ENCODE peak calls at places on chromosome 21, in six cellular contexts. G, L, S, P, O and D are unnamed samples.

GRCh38 chr21:39938086-39938611 is 70.9 kb downstream of the PCP4 start:
- DNase-seq in O (no peak), P (no peak), L (no peak), G (no peak), S (no peak), D (no peak)

GRCh38 chr21:38139380-38140168 is 117.2 kb upstream of the KCNJ15 start:
- DNase-seq in G (peak; percentile 62), O (peak; percentile 45), P (no peak), L (no peak), S (no peak), D (no peak)

GRCh38 chr21:38067086-38067739 is 151.0 kb upstream of the KCNJ6 start:
- DNase-seq in L (no peak), O (no peak), P (no peak), G (no peak), S (no peak), D (peak; percentile 26)

GRCh38 chr21:37445228-37445627 is 78.7 kb downstream of the DYRK1A start:
- DNase-seq in P (no peak), S (no peak), L (no peak), G (peak; percentile 62), O (no peak), D (no peak)

GRCh38 chr21:38819719-38820147 is 14.0 kb downstream of the ETS2 start:
- DNase-seq in S (no peak), P (peak; percentile 58), G (peak; percentile 77), L (no peak), O (peak; percentile 61), D (no peak)

GRCh38 chr21:25402134-25402957 is 204.9 kb downstream of the MRPL39 start:
- DNase-seq in S (no peak), P (no peak), L (no peak), G (no peak), O (no peak), D (no peak)

GRCh38 chr21:42542596-42542995 is 28.9 kb downstream of the SLC37A1 start:
- DNase-seq in P (no peak), G (no peak), S (peak; percentile 11), L (no peak), O (no peak), D (no peak)

GRCh38 chr21:26123012-26123411 is 47.6 kb downstream of the APP start:
- DNase-seq in P (no peak), G (peak; percentile 59), L (no peak), O (no peak), S (no peak), D (no peak)

GRCh38 chr21:36728371-36729111 is 29.6 kb downstream of the SIM2 start:
- DNase-seq in L (no peak), G (no peak), S (no peak), O (no peak), P (peak; percentile 23), D (no peak)

GRCh38 chr21:36456714-36457399 is 23.1 kb downstream of the CLDN14 start:
- DNase-seq in O (no peak), P (no peak), S (no peak), G (no peak), L (no peak), D (no peak)

GRCh38 chr21:37670883-37671282 is 245.4 kb downstream of the KCNJ6 start:
- DNase-seq in P (no peak), O (no peak), S (no peak), L (no peak), G (peak; percentile 8), D (no peak)

GRCh38 chr21:39527664-39528381 is 76.1 kb downstream of the SH3BGR start:
- DNase-seq in G (no peak), O (peak; percentile 20), L (no peak), S (no peak), P (peak; percentile 74), D (no peak)

GRCh38 chr21:37074195-37074510 is 1.1 kb downstream of the TTC3 start:
- DNase-seq in L (peak; percentile 27), G (no peak), P (no peak), O (no peak), S (no peak), D (no peak)

GRCh38 chr21:23452384-23453083 is 2154.7 kb downstream of the MRPL39 start:
- DNase-seq in G (no peak), O (peak; percentile 39), S (no peak), L (no peak), P (no peak), D (no peak)

GRCh38 chr21:19286901-19287300 is 883.3 kb upstream of the TMPRSS15 start:
- DNase-seq in S (no peak), O (no peak), L (no peak), P (no peak), G (no peak), D (no peak)

GRCh38 chr21:17045214-17045835 is 467.5 kb upstream of the CXADR start:
- DNase-seq in L (no peak), O (peak; percentile 11), S (no peak), P (no peak), G (peak; percentile 15), D (no peak)
- TF ChIP-seq CTCF in L (peak; percentile 43), O (peak; percentile 50), S (peak; percentile 53), P (peak; percentile 7), G (peak; percentile 47), D (no peak)

GRCh38 chr21:45253180-45253579 is 34.5 kb downstream of the POFUT2 start:
- DNase-seq in S (no peak), L (no peak), G (peak; percentile 39), P (no peak), O (no peak), D (no peak)

GRCh38 chr21:45256021-45256911 is 31.4 kb downstream of the POFUT2 start:
- DNase-seq in L (no peak), G (no peak), P (no peak), O (no peak), S (no peak), D (no peak)

GRCh38 chr21:45255381-45256020 is 32.2 kb downstream of the POFUT2 start:
- DNase-seq in G (no peak), P (no peak), S (no peak), O (no peak), L (no peak), D (no peak)

GRCh38 chr21:45253633-45254556 is 33.8 kb downstream of the POFUT2 start:
- DNase-seq in G (no peak), P (no peak), S (no peak), O (no peak), L (no peak), D (no peak)

GRCh38 chr21:45254557-45254930 is 33.2 kb downstream of the POFUT2 start:
- DNase-seq in L (no peak), G (no peak), P (no peak), S (no peak), O (no peak), D (no peak)
- H3K27me3 ChIP-seq in L (peaks cover 29% of the 10 kb centered on the region), G (peaks cover 24% of the 10 kb centered on the region), P (peaks cover 68% of the 10 kb centered on the region), S (peaks cover 20% of the 10 kb centered on the region), O (no peaks in the 10 kb centered on the region), D (peaks cover 13% of the 10 kb centered on the region)

DNA sequence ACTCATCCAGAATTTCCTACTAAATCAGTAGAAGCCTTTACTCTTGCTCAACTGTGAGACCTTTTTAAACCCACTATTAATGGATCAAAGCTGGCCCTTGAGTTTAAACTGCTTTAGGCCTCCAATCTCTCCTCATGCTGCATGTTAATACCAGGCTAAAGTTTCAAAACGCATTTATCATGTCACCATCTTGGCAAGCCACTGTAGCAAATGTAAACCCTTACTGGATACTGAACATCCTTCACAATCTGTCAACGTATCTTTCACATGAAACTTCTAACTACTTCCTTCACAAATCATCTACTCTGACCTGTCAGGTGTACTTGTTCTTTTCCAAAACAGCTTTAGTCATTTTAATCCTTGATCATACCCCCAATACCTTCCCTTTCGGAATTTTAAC is 3.0 kb downstream of the PAXBP1 start:
- DNase-seq in L (no peak), P (no peak), O (no peak), G (peak; percentile 8), S (no peak), D (no peak)
- H3K4me1 ChIP-seq in L (peaks cover 41% of the 10 kb centered on the region), P (peaks cover 33% of the 10 kb centered on the region), O (peaks cover 28% of the 10 kb centered on the region), G (no peaks in the 10 kb centered on the region), S (peaks cover 2% of the 10 kb centered on the region), D (peaks cover 34% of the 10 kb centered on the region)

GRCh38 chr21:44508426-44508710 is 31.6 kb downstream of the KRTAP10-1 start:
- DNase-seq in O (no peak), P (no peak), S (peak; percentile 43), L (no peak), G (no peak), D (no peak)

GRCh38 chr21:44510508-44511218 is 29.3 kb downstream of the KRTAP10-1 start:
- DNase-seq in O (peak; percentile 87), G (no peak), L (peak; percentile 60), P (peak; percentile 77), S (peak; percentile 80), D (no peak)

GRCh38 chr21:44508711-44509445 is 31.1 kb downstream of the KRTAP10-1 start:
- DNase-seq in O (no peak), S (peak; percentile 20), P (no peak), G (no peak), L (peak; percentile 1), D (no peak)

GRCh38 chr21:44510109-44510507 is 29.9 kb downstream of the KRTAP10-1 start:
- DNase-seq in L (peak; percentile 8), P (no peak), G (no peak), S (peak; percentile 57), O (no peak), D (no peak)

DNA sequence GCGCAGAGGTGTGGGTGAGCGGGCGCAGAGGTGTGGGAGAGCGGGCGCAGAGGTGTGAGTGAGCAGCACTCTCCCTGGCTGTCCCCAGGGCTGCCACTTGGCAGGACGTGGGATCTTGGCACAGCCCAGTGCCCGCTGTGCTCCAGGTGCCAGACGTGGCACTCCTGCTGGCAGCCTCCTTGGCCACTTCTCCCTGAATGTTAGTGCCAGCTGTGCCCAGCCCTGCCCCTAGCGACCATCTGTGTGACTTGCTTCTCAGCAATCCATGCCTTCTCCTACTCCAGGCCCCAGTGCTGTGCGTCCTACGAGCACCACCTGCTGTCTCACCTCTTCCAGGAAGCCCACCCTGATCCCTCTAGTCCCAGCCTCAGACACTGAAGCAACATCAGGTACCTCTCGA is 30.5 kb downstream of the KRTAP10-1 start:
- DNase-seq in L (peak; percentile 82), G (no peak), O (no peak), S (peak; percentile 84), P (peak; percentile 93), D (peak; percentile 62)
- TF ChIP-seq CTCF in L (peak; percentile 32), G (no peak), O (no peak), S (peak; percentile 54), P (peak; percentile 49), D (no peak)

GRCh38 chr21:29639366-29640232 is 300.2 kb downstream of the GRIK1 start:
- DNase-seq in O (no peak), L (no peak), G (no peak), S (no peak), P (no peak), D (no peak)

GRCh38 chr21:29641635-29642550 is 297.9 kb downstream of the GRIK1 start:
- DNase-seq in P (no peak), G (no peak), L (no peak), O (no peak), S (no peak), D (no peak)

GRCh38 chr21:29641001-29641634 is 298.7 kb downstream of the GRIK1 start:
- DNase-seq in S (no peak), P (no peak), L (no peak), O (no peak), G (no peak), D (no peak)

GRCh38 chr21:29638761-29639327 is 301.0 kb downstream of the GRIK1 start:
- DNase-seq in O (no peak), S (no peak), L (no peak), G (no peak), P (no peak), D (no peak)

GRCh38 chr21:29640233-29640554 is 299.6 kb downstream of the GRIK1 start:
- DNase-seq in P (no peak), G (no peak), L (no peak), S (no peak), O (no peak), D (no peak)
- H3K27me3 ChIP-seq in P (no peaks in the 10 kb centered on the region), G (no peaks in the 10 kb centered on the region), L (no peaks in the 10 kb centered on the region), S (no peaks in the 10 kb centered on the region), O (no peaks in the 10 kb centered on the region), D (no peaks in the 10 kb centered on the region)